ENCODE peak calls at places on chromosomes 13 and 19, in six cellular contexts. F is stomach, V is astrocyte of the cerebellum, W is colonic mucosa, N is brain microvascular endothelial cell, C is lung. U is an unnamed sample.

GRCh38 chr19:16244091-16244490 is 46.4 kb downstream of the AP1M1 start:
- DNase-seq in F (no peak), N (no peak), W (no peak), C (no peak), V (no peak), U (no peak)

GRCh38 chr19:15114153-15114540 is 6.9 kb downstream of the SYDE1 start:
- DNase-seq in F (no peak), C (no peak), W (no peak), V (peak; percentile 5), N (peak; percentile 58), U (no peak)

GRCh38 chr13:74193391-74193790 is 59.2 kb upstream of the KLF12 start:
- DNase-seq in V (no peak), F (no peak), N (no peak), C (no peak), W (no peak), U (no peak)

GRCh38 chr19:28457620-28458019 is 755.3 kb downstream of the UQCRFS1 start:
- DNase-seq in V (no peak), W (no peak), N (no peak), C (no peak), F (no peak), U (no peak)

GRCh38 chr13:72424059-72424458 is 303.4 kb downstream of the MZT1 start:
- DNase-seq in V (no peak), F (no peak), W (no peak), N (no peak), C (no peak), U (no peak)

GRCh38 chr19:33849551-33850147 is 53.0 kb downstream of the KCTD15 start:
- DNase-seq in N (no peak), F (no peak), C (peak; percentile 18), V (no peak), W (no peak), U (no peak)

GRCh38 chr19:39805120-39805519 is 26.5 kb downstream of the LEUTX start:
- DNase-seq in F (no peak), V (no peak), C (no peak), N (peak; percentile 5), W (no peak), U (no peak)

GRCh38 chr19:5083547-5083965 is 114.6 kb downstream of the KDM4B start:
- DNase-seq in C (no peak), V (no peak), F (no peak), W (no peak), N (peak; percentile 27), U (no peak)

GRCh38 chr13:104779311-104779710 is 1713.1 kb upstream of the SLC10A2 start:
- DNase-seq in W (no peak), N (peak; percentile 26), F (no peak), C (no peak), V (peak; percentile 38), U (no peak)

GRCh38 chr19:10730932-10731331 is 13.1 kb downstream of the DNM2 start:
- DNase-seq in C (no peak), F (peak; percentile 46), W (no peak), V (no peak), N (no peak), U (no peak)

GRCh38 chr13:44437356-44438233 is 64.0 kb downstream of the SERP2 start:
- DNase-seq in N (no peak), V (no peak), F (no peak), C (no peak), W (no peak), U (no peak)

GRCh38 chr19:48617146-48617937 is 1.6 kb downstream of the RPL18 start:
- DNase-seq in C (no peak), V (peak; percentile 45), F (peak; percentile 49), W (peak; percentile 41), N (no peak), U (no peak)

GRCh38 chr13:102392810-102393209 is 9.0 kb downstream of the FGF14 start:
- DNase-seq in C (no peak), N (no peak), F (no peak), V (no peak), W (no peak), U (no peak)

GRCh38 chr19:31257426-31258130 is 91.7 kb downstream of the TSHZ3 start:
- DNase-seq in V (no peak), W (no peak), F (no peak), C (no peak), N (no peak), U (no peak)

GRCh38 chr19:43700368-43701015 is 15.4 kb upstream of the IRGC start:
- DNase-seq in C (peak; percentile 49), N (peak; percentile 41), F (peak; percentile 40), W (peak; percentile 57), V (peak; percentile 66), U (no peak)

GRCh38 chr13:77915676-77916075 is 3.0 kb downstream of the EDNRB start:
- DNase-seq in V (no peak), N (no peak), C (no peak), F (no peak), W (no peak), U (no peak)

GRCh38 chr19:43395561-43395960 is 19.1 kb upstream of the TEX101 start:
- DNase-seq in V (no peak), C (no peak), N (no peak), F (no peak), W (peak; percentile 77), U (no peak)

GRCh38 chr19:18202759-18203407 is 959 bp downstream of the RAB3A start:
- DNase-seq in N (no peak), V (no peak), W (peak; percentile 55), C (no peak), F (no peak), U (no peak)

GRCh38 chr13:24313449-24313848 is 4.1 kb downstream of the C1QTNF9 start:
- DNase-seq in V (no peak), F (no peak), W (no peak), C (no peak), N (peak; percentile 8), U (no peak)

GRCh38 chr19:4722671-4723464 is 774 bp downstream of the DPP9 start:
- DNase-seq in N (peak; percentile 60), C (no peak), F (peak; percentile 39), V (no peak), W (peak; percentile 50), U (no peak)

GRCh38 chr13:27966641-27967202 is 2.4 kb downstream of the CDX2 start:
- DNase-seq in C (no peak), F (peak; percentile 24), V (no peak), W (peak; percentile 34), N (no peak), U (no peak)

GRCh38 chr13:85528578-85529215 is 270.5 kb downstream of the SLITRK6 start:
- DNase-seq in C (no peak), W (no peak), F (no peak), N (peak; percentile 59), V (peak; percentile 72), U (no peak)

GRCh38 chr19:50794074-50794777 is 4.0 kb downstream of the ACP4 start:
- DNase-seq in F (no peak), W (peak; percentile 47), N (no peak), C (no peak), V (no peak), U (no peak)

GRCh38 chr19:34644991-34645461 is 31.9 kb downstream of the SCGB2B2 start:
- DNase-seq in V (no peak), F (no peak), C (no peak), N (no peak), W (no peak), U (no peak)

GRCh38 chr19:35344511-35345031 is 3.1 kb upstream of the FFAR1 start:
- DNase-seq in V (no peak), W (no peak), N (no peak), F (no peak), C (no peak), U (no peak)

GRCh38 chr13:95779522-95779921 is 102.6 kb downstream of the DNAJC3 start:
- DNase-seq in V (no peak), W (no peak), C (no peak), N (no peak), F (no peak), U (no peak)

GRCh38 chr13:91278888-91279287 is 68.6 kb upstream of the MIR17HG start:
- DNase-seq in W (no peak), N (no peak), C (no peak), F (no peak), V (no peak), U (no peak)

GRCh38 chr13:100392709-100393630 is 195.6 kb downstream of the GGACT start:
- DNase-seq in C (peak; percentile 78), F (peak; percentile 69), N (peak; percentile 100), V (peak; percentile 100), W (peak; percentile 84), U (no peak)

GRCh38 chr19:32269831-32270230 is 75.6 kb upstream of the ZNF507 start:
- DNase-seq in F (no peak), W (no peak), N (no peak), V (no peak), C (no peak), U (no peak)

GRCh38 chr19:3034194-3034844 is 5.2 kb upstream of the TLE2 start:
- DNase-seq in N (no peak), C (no peak), F (no peak), W (no peak), V (no peak), U (no peak)

GRCh38 chr19:35879770-35880317 is 11.5 kb downstream of the APLP1 start:
- DNase-seq in C (peak; percentile 89), N (peak; percentile 88), V (peak; percentile 47), W (peak; percentile 93), F (peak; percentile 89), U (peak; percentile 84)

GRCh38 chr13:31161583-31162150 is at the start of gene HSPH1:
- DNase-seq in V (peak; percentile 94), F (peak; percentile 98), N (peak; percentile 98), C (peak; percentile 99), W (peak; percentile 99), U (peak; percentile 94)
- TF ChIP-seq CTCF in V (peak; percentile 24), F (no peak), N (peak; percentile 38), C (no peak), W (no peak), U (peak; percentile 37)

DNA sequence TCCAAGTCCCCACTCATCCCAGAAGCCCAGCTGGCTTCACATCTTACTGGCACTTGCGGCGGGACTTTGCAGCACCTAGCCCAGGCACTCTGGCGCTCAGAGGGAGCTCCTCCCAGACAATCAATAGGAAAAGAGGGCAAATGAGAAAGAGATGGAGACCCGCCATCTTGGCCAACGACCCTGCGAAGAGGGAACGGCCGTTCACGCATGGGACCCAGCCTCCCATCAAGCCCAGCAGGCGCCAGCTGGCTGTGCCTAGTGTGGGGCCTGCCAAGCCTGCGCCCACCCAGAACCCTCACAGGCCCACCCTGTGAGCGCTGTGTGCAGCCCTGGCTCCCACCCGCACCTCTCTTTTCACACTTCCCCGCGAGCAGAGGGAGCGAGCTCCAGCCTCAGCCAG is 317.8 kb upstream of the SPRY2 start:
- DNase-seq in V (no peak), W (no peak), N (no peak), C (no peak), F (no peak), U (no peak)
- TF ChIP-seq CTCF in V (no peak), W (no peak), N (no peak), C (no peak), F (no peak), U (no peak)

DNA sequence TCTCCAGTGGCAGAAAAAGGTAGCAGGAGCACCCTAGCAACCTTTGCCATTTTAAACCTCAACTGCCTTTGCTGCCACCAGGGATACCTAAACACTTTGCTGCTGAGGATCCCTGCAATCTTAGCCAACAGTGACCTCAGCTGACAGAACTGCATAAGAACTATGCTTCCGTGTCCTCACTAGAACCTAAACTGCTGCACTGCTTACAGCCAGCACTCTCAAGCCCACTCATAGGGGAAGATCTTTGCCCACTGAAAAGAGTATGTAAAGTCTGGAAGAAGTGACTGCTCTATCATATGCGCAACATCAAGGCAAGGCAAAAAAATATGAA is 270.0 kb upstream of the PCDH20 start:
- DNase-seq in V (no peak), W (no peak), N (no peak), C (no peak), F (no peak), U (no peak)
- TF ChIP-seq CTCF in V (no peak), W (no peak), N (peak; percentile 35), C (no peak), F (no peak), U (peak; percentile 71)

GRCh38 chr19:47427241-47428176 is 8.2 kb upstream of the MEIS3 start:
- DNase-seq in N (peak; percentile 40), C (peak; percentile 65), W (peak; percentile 65), V (no peak), F (peak; percentile 65), U (peak; percentile 84)
- TF ChIP-seq CTCF in N (peak; percentile 95), C (peak; percentile 45), W (peak; percentile 90), V (peak; percentile 94), F (no peak), U (peak; percentile 86)

U was measured in progenitor cell of endocrine pancreas.